ENCODE peak calls at places on chromosomes 12 and 14, in seven cellular contexts. P, Y, D, S, O, I and W are unnamed samples.

GRCh38 chr12:66144796-66145754 is 14.5 kb upstream of the LLPH start:
- DNase-seq in D (no peak), P (peak; percentile 49), I (peak; percentile 95), Y (no peak), S (peak; percentile 52), O (peak; percentile 65), W (peak; percentile 17)

GRCh38 chr12:79689041-79689476 is 1.7 kb downstream of the PAWR start:
- DNase-seq in D (no peak), P (no peak), Y (no peak), O (no peak), I (no peak), S (no peak), W (no peak)

GRCh38 chr14:93522221-93522620 is 91.5 kb downstream of the UNC79 start:
- DNase-seq in S (no peak), P (no peak), I (no peak), D (no peak), Y (no peak), O (no peak), W (no peak)

GRCh38 chr14:63543826-63544320 is 696 bp upstream of the PPP2R5E start:
- DNase-seq in S (no peak), D (no peak), P (no peak), I (peak; percentile 12), Y (no peak), O (no peak), W (no peak)

GRCh38 chr12:103848132-103848531 is 7.1 kb upstream of the NT5DC3 start:
- DNase-seq in S (no peak), D (no peak), Y (no peak), O (no peak), I (no peak), P (peak; percentile 39), W (no peak)

GRCh38 chr12:51383281-51383905 is 7.8 kb downstream of the GALNT6 start:
- DNase-seq in P (peak; percentile 89), Y (no peak), O (no peak), S (no peak), D (no peak), I (no peak), W (peak; percentile 15)

GRCh38 chr12:23536293-23536692 is 413.2 kb downstream of the SOX5 start:
- DNase-seq in S (no peak), P (no peak), Y (peak; percentile 66), I (no peak), D (no peak), O (no peak), W (peak; percentile 80)

GRCh38 chr12:69238589-69239285 is 632 bp upstream of the CPSF6 start:
- DNase-seq in Y (no peak), S (no peak), I (no peak), P (no peak), D (no peak), O (no peak), W (no peak)

DNA sequence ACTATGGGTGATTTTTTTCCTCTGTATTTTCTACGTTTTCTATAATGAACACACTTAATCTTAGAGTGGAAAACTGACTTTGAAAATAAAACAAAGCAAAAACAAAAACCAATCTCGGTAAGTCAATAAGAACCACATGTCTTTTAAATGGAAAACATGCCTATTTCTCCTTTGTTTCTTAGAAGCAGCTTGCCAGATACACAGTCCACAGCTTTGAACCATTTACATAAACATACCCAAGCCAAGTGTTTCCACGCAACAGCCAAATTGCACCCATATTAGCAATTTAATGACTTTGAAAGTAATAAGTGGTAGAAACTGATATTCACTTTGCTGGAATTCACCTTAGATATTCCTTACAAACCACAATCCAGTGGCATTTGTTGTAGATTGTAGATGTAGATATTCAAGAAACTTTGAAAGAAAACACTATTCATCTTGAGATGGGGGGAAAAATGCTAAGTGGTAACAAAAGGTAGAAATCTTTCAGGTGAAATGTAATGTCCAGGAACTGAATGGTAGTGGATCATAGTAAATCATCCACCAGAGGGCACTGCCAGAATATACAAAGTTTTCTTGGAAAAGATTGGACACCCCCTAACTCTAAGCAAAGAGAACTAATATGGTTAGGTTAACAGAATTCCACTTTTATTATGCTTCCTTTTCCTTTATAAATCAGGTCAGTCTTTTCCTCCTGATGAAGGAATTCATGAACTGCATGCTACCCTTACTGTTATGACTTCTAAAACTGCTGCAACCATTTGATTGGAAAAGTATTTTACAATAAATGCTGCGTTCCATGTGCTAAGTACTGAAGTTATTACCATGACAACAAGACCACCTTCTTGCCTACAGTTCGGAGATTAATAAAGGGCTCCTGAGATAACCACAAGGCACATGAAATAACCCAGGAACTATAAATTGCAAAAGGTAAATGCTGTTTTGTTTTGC is 69.8 kb downstream of the RERG start:
- DNase-seq in Y (no peak), O (no peak), I (peak; percentile 54), P (no peak), S (peak; percentile 6), D (no peak), W (peak; percentile 3)
- TF ChIP-seq CTCF in Y (peak; percentile 41), O (peak; percentile 58), I (peak; percentile 53), P (peak; percentile 73), S (peak; percentile 46), D (peak; percentile 61), W (no peak)

GRCh38 chr12:95789126-95790024 is 1.2 kb downstream of the NTN4 start:
- DNase-seq in O (peak; percentile 51), I (no peak), S (no peak), P (peak; percentile 62), Y (no peak), D (peak; percentile 12), W (no peak)
- H3K4me3 ChIP-seq in O (peak overlapping the region; percentile 84), I (peak overlapping the region; percentile 50), S (peak overlapping the region; percentile 51), P (peak overlapping the region; percentile 93), Y (no peak overlapping the region), D (peak overlapping the region; percentile 68), W (no peak overlapping the region)

GRCh38 chr12:47021298-47021697 is 58.1 kb upstream of the PCED1B start:
- DNase-seq in S (peak; percentile 90), I (peak; percentile 85), O (no peak), D (no peak), Y (peak; percentile 11), P (peak; percentile 72), W (peak; percentile 52)
- TF ChIP-seq CTCF in S (peak; percentile 72), I (peak; percentile 61), O (peak; percentile 54), D (peak; percentile 70), Y (peak; percentile 68), P (peak; percentile 82), W (peak; percentile 53)

DNA sequence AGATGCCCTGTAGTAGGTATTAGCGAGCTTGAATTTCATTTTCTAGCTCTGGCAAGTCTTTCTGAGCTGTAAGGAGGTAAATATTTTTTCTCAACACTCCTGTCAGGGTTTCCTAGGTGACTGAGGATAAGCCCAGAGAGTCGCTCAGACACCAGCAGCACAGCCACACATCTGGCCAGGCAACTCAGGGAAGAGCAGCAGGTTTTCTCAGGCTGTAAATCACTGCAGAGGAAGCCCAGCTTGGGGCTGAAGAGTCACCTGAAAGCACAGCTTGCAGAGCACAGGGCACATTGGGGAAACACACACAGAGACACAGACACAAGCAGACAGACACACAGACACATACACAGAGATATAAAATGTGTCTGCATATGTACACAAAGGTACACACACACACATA is 231.9 kb upstream of the TMTC1 start:
- DNase-seq in Y (no peak), O (no peak), S (no peak), I (no peak), P (no peak), D (no peak), W (no peak)
- H3K4me3 ChIP-seq in Y (no peak overlapping the region), O (no peak overlapping the region), S (no peak overlapping the region), I (no peak overlapping the region), P (no peak overlapping the region), D (no peak overlapping the region), W (no peak overlapping the region)

DNA sequence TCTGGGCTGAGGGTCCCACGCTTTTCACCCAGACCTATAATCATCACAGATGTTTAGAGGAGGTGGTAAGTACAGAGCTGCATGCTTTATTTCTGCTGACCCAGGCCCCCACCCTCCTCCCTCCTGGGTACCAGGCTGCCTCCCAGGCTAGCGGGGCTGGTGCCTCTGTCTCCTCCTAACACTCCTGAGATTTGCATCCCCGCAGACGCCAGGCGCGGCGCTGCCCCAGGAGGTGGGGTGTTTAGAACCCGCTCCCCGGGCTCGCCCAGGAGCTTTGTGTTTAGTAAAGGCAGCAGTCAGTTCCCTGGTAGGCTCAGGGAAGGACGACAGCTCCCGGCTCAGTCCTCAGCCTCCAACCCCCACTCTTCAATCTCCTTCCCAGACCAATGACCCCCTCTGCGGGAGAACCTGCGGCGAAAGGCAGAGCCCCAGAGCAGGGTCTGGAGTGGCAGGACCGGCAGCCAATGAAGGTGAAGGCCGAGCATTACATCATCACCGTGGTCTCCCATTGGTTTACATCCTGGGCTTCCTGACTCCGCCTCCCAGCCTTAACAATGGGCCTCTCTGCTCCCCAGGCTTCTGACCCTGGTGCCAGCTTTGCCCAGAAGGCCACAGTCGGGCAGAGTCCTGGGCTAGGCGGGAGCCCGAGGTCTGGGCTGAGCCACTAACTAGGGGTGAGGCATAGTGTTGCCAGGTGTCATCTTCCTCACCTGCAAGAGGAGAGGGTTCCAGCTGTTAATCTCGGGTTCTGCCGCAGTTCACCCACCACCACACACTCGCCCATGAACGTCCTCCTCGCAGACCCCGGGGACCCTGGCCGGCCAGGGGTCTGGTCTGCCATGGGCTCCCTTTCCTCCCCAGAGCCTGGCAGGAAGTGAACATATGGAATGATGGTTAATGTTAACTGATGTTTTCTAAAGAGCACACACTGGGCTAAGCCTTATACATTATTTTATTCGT is 57.5 kb downstream of the CALM1 start:
- DNase-seq in P (peak; percentile 73), Y (no peak), O (peak; percentile 81), I (peak; percentile 86), S (peak; percentile 57), D (peak; percentile 98), W (peak; percentile 36)
- TF ChIP-seq CTCF in P (no peak), Y (no peak), O (no peak), I (no peak), S (no peak), D (peak; percentile 27), W (no peak)

GRCh38 chr14:24271834-24272263 is 452 bp upstream of the RABGGTA start:
- DNase-seq in P (no peak), I (no peak), O (no peak), S (no peak), Y (no peak), D (no peak), W (no peak)

GRCh38 chr14:24272442-24272841 is 1.0 kb upstream of the RABGGTA start:
- DNase-seq in P (no peak), Y (no peak), S (no peak), D (no peak), O (no peak), I (no peak), W (no peak)

GRCh38 chr14:24274101-24274543 is 2.7 kb upstream of the RABGGTA start:
- DNase-seq in I (no peak), S (no peak), D (no peak), O (peak; percentile 63), Y (peak; percentile 93), P (peak; percentile 86), W (peak; percentile 86)

GRCh38 chr14:24275524-24276139 is 4.2 kb upstream of the RABGGTA start:
- DNase-seq in P (no peak), D (no peak), O (no peak), Y (no peak), I (no peak), S (no peak), W (no peak)

DNA sequence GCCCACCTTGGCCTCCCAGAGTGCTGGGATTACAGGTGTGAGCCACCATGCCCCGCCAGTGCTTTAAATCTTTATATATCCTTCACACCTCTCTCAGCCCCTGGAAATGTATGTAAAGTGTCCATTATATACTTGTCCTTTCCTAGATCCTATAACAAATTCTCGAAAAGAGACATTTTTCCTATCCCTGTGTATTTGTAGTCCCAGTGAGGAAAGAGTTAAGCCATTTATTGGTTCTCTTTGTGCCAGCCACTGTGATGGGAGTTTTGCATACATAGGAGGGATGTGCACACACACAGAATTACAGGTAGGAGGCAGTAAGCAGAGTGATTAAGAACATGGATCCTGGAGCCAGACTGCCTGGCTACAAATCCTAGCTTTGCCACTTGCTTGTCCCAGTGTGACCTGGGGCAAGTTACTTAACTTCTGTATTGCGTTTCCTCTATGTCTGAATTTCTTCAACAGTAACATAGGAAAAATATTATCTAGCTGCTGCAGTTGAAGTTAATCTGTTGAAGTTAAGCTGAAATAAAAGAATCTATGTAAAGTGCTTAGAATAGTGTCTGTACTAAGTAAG is 2.1 kb upstream of the RABGGTA start:
- DNase-seq in S (no peak), Y (no peak), D (no peak), I (no peak), P (no peak), O (no peak), W (peak; percentile 38)
- H3K4me3 ChIP-seq in S (no peak overlapping the region), Y (peak overlapping the region; percentile 3), D (no peak overlapping the region), I (no peak overlapping the region), P (no peak overlapping the region), O (no peak overlapping the region), W (peak overlapping the region; percentile 21)